ENCODE peak calls at places on chromosomes 11 and 22, in eight cellular contexts. Z is Peyer's patch; V is CD4-positive, CD25-positive, alpha-beta regulatory T cell; U is skeletal muscle cell; N is fibroblast of mammary gland; Q is brain microvascular endothelial cell; R is epithelial cell of esophagus; G is right cardiac atrium. T is an unnamed sample.

GRCh38 chr11:36412781-36413383 is 97.2 kb downstream of the TRAF6 start:
- DNase-seq in R (no peak), Z (no peak), Q (peak), G (no peak), N (no peak), V (no peak), U (peak), T (peak)

GRCh38 chr11:92978226-92979111 is 9.0 kb downstream of the MTNR1B start:
- DNase-seq in N (peak), G (peak), R (peak), U (no peak), V (no peak), Q (no peak), Z (no peak), T (no peak)

GRCh38 chr11:124746621-124747243 is 5.3 kb downstream of the VSIG2 start:
- DNase-seq in R (peak), U (no peak), V (peak), N (peak), Q (peak), Z (peak), G (peak), T (peak)

GRCh38 chr11:89491141-89491690 is at the start of gene NOX4:
- DNase-seq in G (peak), Q (peak), R (peak), V (no peak), U (peak), N (peak), Z (peak), T (peak)

GRCh38 chr11:62856333-62856910 is 17.0 kb upstream of the WDR74 start:
- DNase-seq in G (no peak), Q (no peak), V (no peak), N (peak), R (no peak), U (no peak), Z (no peak), T (no peak)

GRCh38 chr22:44489817-44490216 is 8.2 kb downstream of the RTL6 start:
- DNase-seq in U (no peak), G (no peak), R (no peak), Z (no peak), N (no peak), V (no peak), Q (no peak), T (no peak)

GRCh38 chr11:61004841-61005240 is 33.4 kb downstream of the CD6 start:
- DNase-seq in Z (no peak), U (no peak), V (no peak), N (no peak), R (no peak), G (no peak), Q (no peak), T (peak)

GRCh38 chr11:42170601-42171000 is 711.1 kb upstream of the LRRC4C start:
- DNase-seq in Z (no peak), G (no peak), U (peak), R (no peak), N (peak), Q (no peak), V (no peak), T (no peak)

GRCh38 chr11:134032501-134033091 is 36.3 kb upstream of the JAM3 start:
- DNase-seq in U (no peak), Z (no peak), V (no peak), G (peak), N (no peak), Q (no peak), R (no peak), T (no peak)

GRCh38 chr11:116826751-116827431 is 2.8 kb upstream of the APOC3 start:
- DNase-seq in Q (no peak), N (no peak), R (no peak), V (no peak), G (no peak), U (no peak), Z (peak), T (no peak)

GRCh38 chr11:18696638-18697225 is 1.8 kb upstream of the TMEM86A start:
- DNase-seq in Q (peak), U (no peak), V (no peak), G (no peak), N (peak), R (peak), Z (no peak), T (no peak)

GRCh38 chr22:27775087-27775697 is 26.4 kb downstream of the MN1 start:
- DNase-seq in R (no peak), Q (peak), U (no peak), G (peak), V (no peak), N (peak), Z (no peak), T (no peak)

GRCh38 chr22:43154887-43155536 is 3.7 kb downstream of the TSPO start:
- DNase-seq in V (no peak), R (no peak), N (no peak), U (no peak), Z (no peak), G (peak), Q (no peak), T (no peak)

GRCh38 chr11:75212463-75212862 is 28.1 kb upstream of the TPBGL start:
- DNase-seq in V (no peak), Z (no peak), G (no peak), U (no peak), R (no peak), N (no peak), Q (no peak), T (no peak)

GRCh38 chr22:37681001-37681424 is 5.1 kb upstream of the NOL12 start:
- DNase-seq in U (no peak), Z (no peak), N (peak), Q (peak), R (peak), G (no peak), V (no peak), T (peak)

GRCh38 chr11:63769044-63769718 is 606 bp upstream of the ZFTA start:
- DNase-seq in V (peak), R (peak), U (no peak), Q (no peak), G (peak), N (peak), Z (peak), T (no peak)

GRCh38 chr22:46582281-46582811 is 37.8 kb upstream of the GRAMD4 start:
- DNase-seq in R (no peak), V (no peak), Z (peak), G (peak), Q (no peak), U (no peak), N (no peak), T (no peak)

GRCh38 chr11:132318421-132319157 is 948.2 kb downstream of the NTM start:
- DNase-seq in N (no peak), G (no peak), Q (peak), R (peak), Z (no peak), V (no peak), U (peak), T (no peak)

GRCh38 chr22:42929838-42930155 is 72.7 kb upstream of the ARFGAP3 start:
- DNase-seq in Q (no peak), U (no peak), G (peak), V (no peak), Z (no peak), N (no peak), R (no peak), T (no peak)

GRCh38 chr11:30488304-30488998 is 97.7 kb downstream of the MPPED2 start:
- DNase-seq in Z (no peak), V (no peak), N (no peak), U (peak), R (peak), G (peak), Q (peak), T (peak)

GRCh38 chr11:112961146-112961668 is at the start of gene NCAM1:
- DNase-seq in Z (peak), V (no peak), N (peak), R (peak), Q (peak), U (peak), G (peak), T (peak)

GRCh38 chr22:30882974-30883533 is 85.5 kb downstream of the MORC2 start:
- DNase-seq in N (no peak), G (no peak), R (no peak), Z (no peak), V (no peak), Q (no peak), U (no peak), T (no peak)

GRCh38 chr22:32564170-32565001 is 89.8 kb downstream of the FBXO7 start:
- DNase-seq in R (peak), V (no peak), U (no peak), Z (no peak), Q (peak), N (peak), G (no peak), T (peak)

GRCh38 chr11:12392672-12393071 is 15.3 kb downstream of the PARVA start:
- DNase-seq in Q (no peak), R (peak), N (no peak), V (no peak), U (no peak), Z (no peak), G (no peak), T (no peak)

GRCh38 chr22:23686416-23687024 is 4.3 kb upstream of the RGL4 start:
- DNase-seq in U (no peak), Q (no peak), Z (no peak), R (no peak), V (no peak), N (no peak), G (no peak), T (peak)

GRCh38 chr22:26904483-26904882 is 247.1 kb downstream of the MIAT start:
- DNase-seq in Z (no peak), U (no peak), G (no peak), R (no peak), Q (no peak), N (no peak), V (no peak), T (no peak)

GRCh38 chr11:118527109-118527508 is at the start of gene TTC36:
- DNase-seq in R (no peak), Z (no peak), Q (no peak), G (no peak), N (no peak), U (no peak), V (no peak), T (no peak)

GRCh38 chr11:29211205-29211604 is 805.6 kb downstream of the KCNA4 start:
- DNase-seq in U (no peak), Z (no peak), G (no peak), V (no peak), R (no peak), N (no peak), Q (no peak), T (no peak)

GRCh38 chr22:26577081-26577480 is 12.9 kb downstream of the TPST2 start:
- DNase-seq in V (no peak), R (no peak), U (no peak), Q (no peak), N (no peak), Z (no peak), G (no peak), T (no peak)

GRCh38 chr11:69280451-69280850 is 13.5 kb upstream of the MYEOV start:
- DNase-seq in Z (no peak), R (peak), V (no peak), N (peak), Q (peak), G (no peak), U (peak), T (no peak)

GRCh38 chr22:27086728-27087450 is 429.5 kb downstream of the MIAT start:
- DNase-seq in Q (no peak), G (no peak), U (no peak), V (no peak), N (no peak), Z (no peak), R (no peak), T (no peak)

GRCh38 chr11:65320386-65321075 is 5.9 kb downstream of the CDC42EP2 start:
- DNase-seq in V (no peak), Z (no peak), G (no peak), R (no peak), N (no peak), U (no peak), Q (no peak), T (no peak)

GRCh38 chr22:40855104-40855959 is 1.1 kb downstream of the ST13 start:
- DNase-seq in Q (no peak), R (peak), Z (no peak), N (peak), U (no peak), V (no peak), G (peak), T (no peak)

GRCh38 chr22:20634560-20635226 is 127.3 kb downstream of the MED15 start:
- DNase-seq in N (no peak), R (no peak), V (no peak), Z (no peak), Q (no peak), U (no peak), G (no peak), T (no peak)

DNA sequence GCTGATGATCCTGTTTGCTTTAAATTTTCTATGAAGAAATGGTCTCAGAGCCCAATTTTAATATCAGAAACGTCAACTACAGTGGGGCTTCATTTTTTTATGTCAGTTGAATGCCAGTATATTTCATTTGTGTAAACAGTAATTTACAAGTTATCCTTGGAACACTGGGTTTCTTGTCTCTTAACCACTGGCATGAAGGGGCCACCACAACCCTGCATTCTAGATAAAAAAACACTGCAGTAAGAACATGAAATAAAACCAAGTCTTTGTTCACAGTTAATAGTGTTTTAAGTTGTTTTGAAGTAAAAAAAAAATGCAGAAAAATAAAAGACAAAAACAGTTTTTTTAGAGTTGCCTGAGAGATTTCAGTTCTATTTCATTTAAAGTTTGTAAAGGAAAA is 8.0 kb upstream of the DDI1 start:
- DNase-seq in Q (peak), R (no peak), N (no peak), U (no peak), V (no peak), G (no peak), Z (no peak), T (no peak)
- H3K4me3 ChIP-seq in Q (no peak), R (no peak), N (no peak), U (no peak), V (no peak), G (no peak), Z (no peak), T (no peak)

GRCh38 chr11:68120212-68121066 is 749 bp downstream of the CHKA start:
- DNase-seq in V (peak), G (peak), R (no peak), Q (no peak), N (peak), U (no peak), Z (peak), T (peak)

GRCh38 chr11:68121067-68121899 is at the start of gene CHKA:
- DNase-seq in R (peak), G (peak), Q (peak), U (peak), N (peak), Z (peak), V (peak), T (peak)

GRCh38 chr11:68117896-68118470 is 3.2 kb downstream of the CHKA start:
- DNase-seq in U (no peak), Z (no peak), Q (no peak), N (no peak), V (no peak), R (no peak), G (no peak), T (no peak)

GRCh38 chr11:68116892-68117435 is 4.2 kb downstream of the CHKA start:
- DNase-seq in U (no peak), R (no peak), V (no peak), Q (no peak), G (no peak), Z (no peak), N (no peak), T (no peak)

GRCh38 chr11:68118753-68119448 is 2.3 kb downstream of the CHKA start:
- DNase-seq in V (no peak), N (no peak), G (no peak), U (no peak), R (no peak), Z (no peak), Q (no peak), T (no peak)
- H3K4me3 ChIP-seq in V (no peak), N (no peak), G (no peak), U (no peak), R (no peak), Z (peak), Q (no peak), T (no peak)

GRCh38 chr11:2211113-2211971 is 39.7 kb upstream of the TH start:
- DNase-seq in Q (no peak), U (no peak), V (no peak), Z (peak), R (no peak), N (no peak), G (no peak), T (no peak)
- H3K4me3 ChIP-seq in Q (no peak), U (no peak), V (no peak), Z (no peak), R (no peak), N (no peak), G (no peak), T (no peak)

DNA sequence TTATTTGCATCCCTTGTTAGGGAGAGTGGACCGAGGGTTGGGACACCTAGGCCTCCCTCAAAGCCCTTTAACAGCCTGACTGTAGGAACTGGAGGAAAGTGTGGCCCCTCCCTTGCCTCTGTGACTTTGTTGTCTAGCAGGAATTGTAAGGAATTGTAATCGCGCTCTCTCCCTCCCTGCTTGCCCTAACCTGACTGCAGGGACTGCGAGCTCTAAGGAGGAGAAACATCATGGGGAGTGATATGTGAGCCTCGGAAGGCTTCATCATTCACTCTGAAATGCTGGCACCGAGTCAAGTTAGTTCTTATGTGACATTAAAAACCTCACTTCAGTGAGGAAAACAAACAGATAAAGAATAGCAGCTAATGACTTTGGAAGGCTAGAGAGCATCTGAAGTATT is 58.7 kb upstream of the NTM start:
- DNase-seq in N (no peak), Q (no peak), R (peak), G (no peak), Z (no peak), U (no peak), V (no peak), T (no peak)
- H3K4me3 ChIP-seq in N (no peak), Q (no peak), R (no peak), G (no peak), Z (no peak), U (no peak), V (no peak), T (no peak)

DNA sequence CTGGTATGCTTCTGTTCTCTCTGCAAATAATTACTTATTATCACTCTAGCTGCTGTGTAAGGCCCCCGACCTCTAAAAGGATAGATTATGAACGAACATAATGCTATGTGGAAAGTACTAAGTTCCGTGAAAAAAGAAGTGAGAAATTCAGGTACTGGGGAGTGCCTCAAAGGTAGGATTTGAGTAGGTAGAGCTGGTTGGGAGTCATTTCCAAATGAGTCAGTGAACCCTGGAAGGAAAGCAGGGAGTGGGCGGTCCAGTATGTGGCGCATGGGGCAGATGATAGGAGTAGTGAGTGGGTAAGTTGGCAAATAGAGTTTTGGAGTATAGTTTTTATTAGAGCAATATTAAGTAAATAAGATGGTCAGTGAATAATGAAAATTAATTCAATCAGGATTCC is 2.4 kb downstream of the ZC3H12C start:
- DNase-seq in R (peak), Q (peak), V (no peak), G (no peak), U (no peak), N (peak), Z (no peak), T (no peak)
- H3K4me3 ChIP-seq in R (no peak), Q (peak), V (no peak), G (no peak), U (peak), N (peak), Z (no peak), T (no peak)

GRCh38 chr22:25419247-25420113 is 145.0 kb upstream of the GRK3 start:
- DNase-seq in Z (no peak), R (no peak), G (peak), Q (peak), N (no peak), U (no peak), V (no peak), T (no peak)

GRCh38 chr22:25417792-25418191 is 146.7 kb upstream of the GRK3 start:
- DNase-seq in N (no peak), G (no peak), V (no peak), R (no peak), Q (no peak), U (no peak), Z (no peak), T (no peak)

GRCh38 chr22:25420925-25421904 is 143.3 kb upstream of the GRK3 start:
- DNase-seq in N (no peak), V (no peak), U (no peak), R (no peak), G (no peak), Q (no peak), Z (no peak), T (no peak)

DNA sequence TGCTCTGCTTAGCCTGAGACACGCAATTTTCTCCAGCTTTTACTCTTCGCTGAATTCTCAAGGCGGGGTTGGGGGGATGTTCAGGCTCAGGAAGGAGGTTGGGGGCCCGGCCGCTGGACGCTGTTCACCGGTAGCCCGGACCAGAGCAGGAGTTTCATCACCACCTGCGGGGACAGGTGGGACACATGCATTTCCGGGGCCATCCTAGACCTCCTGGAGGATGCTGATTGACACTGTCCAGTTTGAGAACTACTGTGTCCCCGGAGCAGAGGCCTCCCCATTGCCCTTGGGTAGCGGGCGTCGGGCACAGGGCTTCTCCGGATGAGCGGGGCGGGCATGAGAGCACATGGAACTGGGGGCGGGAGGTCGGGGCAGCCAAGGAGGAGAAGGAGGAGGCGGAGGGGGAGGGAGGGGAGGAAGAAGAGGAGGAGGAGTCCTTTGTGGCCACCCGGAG is 144.0 kb upstream of the GRK3 start:
- DNase-seq in G (no peak), Q (no peak), Z (no peak), V (no peak), N (no peak), U (no peak), R (no peak), T (no peak)
- H3K4me3 ChIP-seq in G (peak), Q (no peak), Z (peak), V (no peak), N (no peak), U (no peak), R (no peak), T (no peak)

DNA sequence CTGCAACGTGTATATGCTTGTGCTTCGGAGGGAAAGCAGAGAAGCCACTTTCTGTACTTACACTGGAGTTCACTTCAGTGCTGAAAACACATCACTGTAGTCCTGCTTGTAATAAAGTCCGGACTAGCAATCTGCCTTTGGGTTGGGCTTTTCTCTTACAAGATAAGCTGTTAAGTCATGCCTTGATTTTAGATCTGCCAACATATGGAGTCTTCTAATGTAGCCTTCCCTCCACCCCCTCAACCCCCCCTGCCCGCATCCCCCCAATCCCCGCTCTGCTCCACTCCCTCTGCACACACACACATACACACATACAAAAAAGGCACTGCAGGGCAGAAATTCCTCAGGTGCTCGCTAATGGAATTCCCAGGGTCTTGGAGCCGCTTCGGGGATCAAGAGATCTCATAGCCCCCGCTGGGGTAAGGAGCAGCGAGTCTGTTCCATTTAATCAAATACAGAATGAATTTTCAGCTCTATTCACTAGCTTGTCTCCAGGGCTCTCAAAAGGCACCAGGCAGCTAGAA is 3.4 kb downstream of the CDON start:
- DNase-seq in Z (no peak), Q (no peak), G (no peak), U (no peak), N (no peak), V (no peak), R (no peak), T (no peak)
- H3K4me3 ChIP-seq in Z (no peak), Q (no peak), G (peak), U (peak), N (no peak), V (no peak), R (no peak), T (no peak)